ENCODE peak calls at places on chromosomes 2 and 18, in eight cellular contexts. X is HCEC 1CT; D is stromal cell of bone marrow; Q is ecto neural progenitor cell; T is progenitor cell of endocrine pancreas; L is GM23338; N is activated CD4-positive, alpha-beta T cell treated with anti-CD3 and anti-CD28 coated beads for 4 hours; M is GM12865. K is an unnamed sample.

GRCh38 chr2:24969784-24970183 is 2.0 kb downstream of the DNAJC27 start:
- DNase-seq in M (no peak), X (peak; percentile 25), L (no peak), T (no peak), N (no peak), Q (no peak), D (no peak), K (no peak)

GRCh38 chr2:237557633-237558015 is 8.8 kb upstream of the PRLH start:
- DNase-seq in N (no peak), T (no peak), D (no peak), X (no peak), Q (no peak), M (peak; percentile 46), L (no peak), K (no peak)

GRCh38 chr2:240449764-240450531 is 14.5 kb downstream of the GPC1 start:
- DNase-seq in M (no peak), N (no peak), D (no peak), Q (no peak), L (no peak), T (no peak), X (no peak), K (no peak)

GRCh38 chr18:55404811-55405654 is 183.0 kb downstream of the TCF4 start:
- DNase-seq in X (no peak), T (no peak), Q (no peak), M (no peak), L (no peak), D (no peak), N (no peak), K (no peak)

GRCh38 chr18:2154278-2154677 is 417.0 kb downstream of the METTL4 start:
- DNase-seq in M (no peak), L (no peak), T (no peak), D (no peak), N (no peak), Q (no peak), X (no peak), K (no peak)

GRCh38 chr18:42414756-42415454 is 459.9 kb downstream of the PIK3C3 start:
- DNase-seq in M (no peak), T (no peak), L (no peak), D (peak; percentile 88), N (no peak), X (no peak), Q (no peak), K (peak; percentile 86)

GRCh38 chr2:227890495-227891079 is 19.2 kb downstream of the DAW1 start:
- DNase-seq in Q (no peak), M (peak; percentile 48), D (peak; percentile 25), L (peak; percentile 82), N (no peak), T (no peak), X (peak; percentile 49), K (no peak)

GRCh38 chr2:102029952-102030351 is 38.2 kb downstream of the IL1R2 start:
- DNase-seq in L (no peak), N (no peak), X (no peak), Q (no peak), M (no peak), T (no peak), D (no peak), K (no peak)

GRCh38 chr2:225040862-225041209 is 1.4 kb downstream of the DOCK10 start:
- DNase-seq in D (no peak), L (no peak), N (peak; percentile 33), X (peak; percentile 40), M (peak; percentile 69), Q (peak; percentile 51), T (no peak), K (no peak)

GRCh38 chr2:20095469-20095868 is 44.0 kb upstream of the LAPTM4A start:
- DNase-seq in M (no peak), Q (no peak), T (no peak), X (no peak), N (no peak), D (no peak), L (no peak), K (no peak)

GRCh38 chr2:65991332-65991731 is 443.6 kb upstream of the MEIS1 start:
- DNase-seq in M (no peak), Q (no peak), N (no peak), X (no peak), T (no peak), D (no peak), L (peak; percentile 5), K (no peak)

GRCh38 chr2:219079417-219079816 is 18.7 kb upstream of the IHH start:
- DNase-seq in X (peak; percentile 49), Q (no peak), L (no peak), D (peak; percentile 38), M (no peak), N (no peak), T (no peak), K (no peak)

GRCh38 chr2:210252699-210253606 is 27.7 kb upstream of the ACADL start:
- DNase-seq in X (no peak), D (no peak), N (no peak), Q (no peak), L (peak; percentile 21), M (no peak), T (no peak), K (no peak)

GRCh38 chr2:237295889-237296480 is 118.0 kb downstream of the COL6A3 start:
- DNase-seq in X (no peak), Q (no peak), N (no peak), T (no peak), M (no peak), D (no peak), L (no peak), K (no peak)

GRCh38 chr2:195820373-195820772 is 163.3 kb downstream of the SLC39A10 start:
- DNase-seq in Q (no peak), T (no peak), D (peak; percentile 45), X (peak; percentile 66), L (no peak), M (no peak), N (no peak), K (peak; percentile 8)

GRCh38 chr2:194700726-194701125 is 956.3 kb upstream of the SLC39A10 start:
- DNase-seq in M (no peak), D (no peak), X (no peak), T (no peak), L (no peak), Q (no peak), N (no peak), K (no peak)

GRCh38 chr18:32956591-32957310 is 183.9 kb upstream of the KLHL14 start:
- DNase-seq in N (no peak), M (no peak), L (peak; percentile 45), T (no peak), Q (no peak), X (peak; percentile 79), D (peak; percentile 78), K (no peak)

GRCh38 chr2:118696786-118697465 is 150.5 kb downstream of the EN1 start:
- DNase-seq in N (no peak), M (no peak), X (no peak), D (no peak), L (no peak), T (no peak), Q (no peak), K (no peak)

GRCh38 chr2:42092084-42092996 is 44.5 kb downstream of the PKDCC start:
- DNase-seq in X (peak; percentile 43), D (no peak), L (peak; percentile 65), M (no peak), Q (no peak), N (no peak), T (no peak), K (no peak)